ENCODE peak calls at places on chromosome 1, in six cellular contexts. C, E, Q, Z, B and T are unnamed samples.

GRCh38 chr1:187067160-187067559 is 238.4 kb downstream of the PLA2G4A start:
- DNase-seq in B (no peak), Z (no peak), E (no peak), Q (peak), C (no peak), T (no peak)

GRCh38 chr1:54842206-54842915 is 41.2 kb upstream of the TTC22 start:
- DNase-seq in E (no peak), C (peak), B (no peak), Z (no peak), Q (no peak), T (no peak)

GRCh38 chr1:13898406-13898805 is 198.4 kb downstream of the PRDM2 start:
- DNase-seq in Z (peak), B (no peak), E (no peak), C (no peak), Q (peak), T (no peak)

GRCh38 chr1:212238552-212238951 is 46.7 kb upstream of the PPP2R5A start:
- DNase-seq in B (no peak), E (peak), Q (no peak), C (no peak), Z (no peak), T (no peak)

GRCh38 chr1:13583592-13583963 is at the start of gene PDPN:
- DNase-seq in Q (no peak), Z (no peak), C (peak), E (peak), B (no peak), T (peak)

GRCh38 chr1:181504294-181505115 is 21.2 kb downstream of the CACNA1E start:
- DNase-seq in C (peak), E (no peak), B (no peak), Z (peak), Q (no peak), T (no peak)

GRCh38 chr1:222926566-222926965 is 111.7 kb downstream of the DISP1 start:
- DNase-seq in E (peak), C (peak), Q (peak), B (peak), Z (peak), T (peak)

GRCh38 chr1:198088360-198089071 is 68.3 kb upstream of the NEK7 start:
- DNase-seq in B (peak), Z (no peak), C (peak), Q (no peak), E (peak), T (no peak)

GRCh38 chr1:32939655-32940371 is 24.8 kb downstream of the RNF19B start:
- DNase-seq in C (no peak), E (peak), Q (no peak), B (peak), Z (no peak), T (peak)

GRCh38 chr1:17287377-17287776 is 20.6 kb upstream of the PADI4 start:
- DNase-seq in Q (no peak), B (no peak), E (peak), C (no peak), Z (no peak), T (no peak)

GRCh38 chr1:119081705-119082104 is 58.7 kb downstream of the WARS2 start:
- DNase-seq in B (no peak), E (peak), Q (no peak), C (no peak), Z (no peak), T (no peak)

GRCh38 chr1:107404756-107405155 is 263.9 kb downstream of the NTNG1 start:
- DNase-seq in B (no peak), Q (no peak), C (no peak), E (peak), Z (no peak), T (no peak)

GRCh38 chr1:109639063-109639840 is 16.6 kb upstream of the GSTM4 start:
- DNase-seq in B (no peak), C (peak), Q (no peak), Z (no peak), E (no peak), T (no peak)

GRCh38 chr1:186681806-186682205 is 1.6 kb upstream of the PTGS2 start:
- DNase-seq in C (no peak), Z (no peak), Q (no peak), E (no peak), B (no peak), T (no peak)

GRCh38 chr1:84116558-84116957 is 27.5 kb upstream of the PRKACB start:
- DNase-seq in Z (no peak), C (no peak), Q (no peak), B (no peak), E (no peak), T (no peak)

GRCh38 chr1:96966536-96967138 is 245.1 kb downstream of the PTBP2 start:
- DNase-seq in Q (peak), B (peak), C (peak), Z (peak), E (peak), T (peak)

GRCh38 chr1:222784916-222785315 is 29.9 kb upstream of the DISP1 start:
- DNase-seq in Q (peak), E (no peak), C (no peak), B (no peak), Z (no peak), T (no peak)

GRCh38 chr1:234934611-234935033 is 194.0 kb downstream of the TOMM20 start:
- DNase-seq in Z (no peak), B (no peak), Q (no peak), E (peak), C (no peak), T (no peak)

GRCh38 chr1:64861611-64862010 is 104.7 kb downstream of the JAK1 start:
- DNase-seq in Z (no peak), B (no peak), C (peak), Q (no peak), E (peak), T (no peak)

GRCh38 chr1:206808615-206809014 is 36.3 kb upstream of the IL10 start:
- DNase-seq in C (peak), E (peak), B (no peak), Q (no peak), Z (no peak), T (no peak)

GRCh38 chr1:171212607-171213347 is 27.7 kb downstream of the FMO2 start:
- DNase-seq in E (no peak), B (no peak), Z (no peak), Q (no peak), C (no peak), T (no peak)

GRCh38 chr1:40583980-40584379 is 52.5 kb downstream of the ZNF684 start:
- DNase-seq in C (no peak), Q (no peak), Z (no peak), B (no peak), E (peak), T (no peak)

GRCh38 chr1:3716351-3716750 is 35.9 kb upstream of the CCDC27 start:
- DNase-seq in Z (no peak), C (no peak), E (no peak), B (no peak), Q (no peak), T (no peak)

GRCh38 chr1:227870375-227870774 is 54.9 kb downstream of the PRSS38 start:
- DNase-seq in Q (no peak), B (no peak), C (no peak), E (no peak), Z (no peak), T (no peak)

GRCh38 chr1:232793944-232794343 is 11.3 kb upstream of the MAP10 start:
- DNase-seq in E (peak), C (no peak), Z (peak), Q (no peak), B (no peak), T (no peak)

GRCh38 chr1:3430406-3430805 is 24.1 kb upstream of the ARHGEF16 start:
- DNase-seq in Z (no peak), C (no peak), B (no peak), Q (no peak), E (no peak), T (no peak)

GRCh38 chr1:220271706-220272046 is 577 bp downstream of the RAB3GAP2 start:
- DNase-seq in B (peak), Q (no peak), Z (no peak), E (peak), C (no peak), T (peak)

GRCh38 chr1:236058141-236058626 is 6.7 kb downstream of the NID1 start:
- DNase-seq in Q (no peak), B (no peak), E (no peak), Z (peak), C (no peak), T (no peak)

GRCh38 chr1:64323054-64323453 is 119.6 kb downstream of the UBE2U start:
- DNase-seq in B (no peak), C (no peak), Q (no peak), Z (no peak), E (no peak), T (no peak)